ENCODE peak calls at places on chromosome 3, in seven cellular contexts. S is GM23248, A is H7, C is AG04450, F is mesenteric fat pad, V is transverse colon, N is aorta. U is an unnamed sample.

GRCh38 chr3:29410200-29410599 is 129.3 kb downstream of the RBMS3 start:
- DNase-seq in S (no peak), A (no peak), C (no peak), F (no peak), V (no peak), N (no peak), U (no peak)

GRCh38 chr3:49636883-49637609 is 37.1 kb upstream of the APEH start:
- DNase-seq in S (no peak), A (no peak), C (no peak), F (no peak), V (no peak), N (no peak), U (no peak)

GRCh38 chr3:197181751-197182150 is 116.7 kb downstream of the DLG1 start:
- DNase-seq in S (peak), A (no peak), C (peak), F (no peak), V (no peak), N (no peak), U (no peak)

GRCh38 chr3:41075958-41076357 is 123.3 kb upstream of the CTNNB1 start:
- DNase-seq in S (peak), A (no peak), C (no peak), F (no peak), V (no peak), N (no peak), U (no peak)

GRCh38 chr3:43923101-43923979 is 232.6 kb downstream of the ABHD5 start:
- DNase-seq in S (no peak), A (no peak), C (no peak), F (no peak), V (no peak), N (no peak), U (no peak)

GRCh38 chr3:162295323-162295983 is 798.8 kb downstream of the OTOL1 start:
- DNase-seq in S (peak), A (no peak), C (peak), F (no peak), V (no peak), N (no peak), U (peak)

GRCh38 chr3:127525373-127525772 is 65.2 kb downstream of the TPRA1 start:
- DNase-seq in S (peak), A (no peak), C (no peak), F (no peak), V (no peak), N (no peak), U (peak)

GRCh38 chr3:194257030-194257657 is 94.0 kb downstream of the CPN2 start:
- DNase-seq in S (no peak), A (peak), C (no peak), F (peak), V (no peak), N (no peak), U (no peak)

GRCh38 chr3:66182228-66182627 is 38.6 kb upstream of the SLC25A26 start:
- DNase-seq in S (no peak), A (no peak), C (no peak), F (no peak), V (no peak), N (no peak), U (no peak)

GRCh38 chr3:185195652-185196051 is 42.8 kb upstream of the C3orf70 start:
- DNase-seq in S (no peak), A (no peak), C (no peak), F (no peak), V (no peak), N (no peak), U (no peak)

GRCh38 chr3:108130705-108131104 is 39.9 kb upstream of the CD47 start:
- DNase-seq in S (peak), A (no peak), C (no peak), F (no peak), V (no peak), N (no peak), U (no peak)

GRCh38 chr3:57120803-57121174 is 44.4 kb downstream of the IL17RD start:
- DNase-seq in S (no peak), A (no peak), C (no peak), F (no peak), V (no peak), N (no peak), U (no peak)

GRCh38 chr3:181054538-181054937 is 65.0 kb upstream of the DNAJC19 start:
- DNase-seq in S (no peak), A (no peak), C (no peak), F (no peak), V (no peak), N (no peak), U (no peak)

GRCh38 chr3:130702985-130703384 is 43.6 kb downstream of the PIK3R4 start:
- DNase-seq in S (no peak), A (no peak), C (no peak), F (no peak), V (no peak), N (no peak), U (no peak)

GRCh38 chr3:23203651-23204111 is 554 bp downstream of the UBE2E2 start:
- DNase-seq in S (peak), A (peak), C (no peak), F (no peak), V (peak), N (peak), U (no peak)

GRCh38 chr3:53588122-53588521 is 93.7 kb downstream of the CACNA1D start:
- DNase-seq in S (no peak), A (no peak), C (no peak), F (no peak), V (no peak), N (no peak), U (no peak)

GRCh38 chr3:32577621-32578556 is 7.2 kb upstream of the DYNC1LI1 start:
- DNase-seq in S (peak), A (no peak), C (no peak), F (no peak), V (no peak), N (no peak), U (no peak)

GRCh38 chr3:74443102-74443501 is 171.4 kb downstream of the CNTN3 start:
- DNase-seq in S (peak), A (no peak), C (no peak), F (no peak), V (no peak), N (no peak), U (no peak)

GRCh38 chr3:180457238-180457637 is 144.7 kb upstream of the TTC14 start:
- DNase-seq in S (peak), A (no peak), C (no peak), F (no peak), V (no peak), N (no peak), U (no peak)

GRCh38 chr3:191373327-191373726 is 43.0 kb upstream of the UTS2B start:
- DNase-seq in S (peak), A (no peak), C (no peak), F (no peak), V (no peak), N (no peak), U (no peak)

GRCh38 chr3:43686700-43687498 is 3.8 kb upstream of the ABHD5 start:
- DNase-seq in S (no peak), A (no peak), C (no peak), F (no peak), V (no peak), N (no peak), U (no peak)

GRCh38 chr3:111319598-111319997 is 222.4 kb upstream of the CD96 start:
- DNase-seq in S (no peak), A (no peak), C (no peak), F (no peak), V (no peak), N (no peak), U (no peak)

GRCh38 chr3:110243081-110243480 is 828.5 kb upstream of the NECTIN3 start:
- DNase-seq in S (peak), A (no peak), C (peak), F (no peak), V (no peak), N (no peak), U (no peak)

GRCh38 chr3:39208463-39209055 is 16.2 kb upstream of the XIRP1 start:
- DNase-seq in S (peak), A (peak), C (peak), F (no peak), V (peak), N (peak), U (peak)

GRCh38 chr3:125643127-125643526 is 47.8 kb upstream of the OSBPL11 start:
- DNase-seq in S (no peak), A (no peak), C (no peak), F (no peak), V (no peak), N (no peak), U (no peak)

GRCh38 chr3:188764609-188765008 is 407.2 kb upstream of the TPRG1 start:
- DNase-seq in S (no peak), A (no peak), C (no peak), F (no peak), V (no peak), N (no peak), U (no peak)

GRCh38 chr3:15919971-15920370 is 122.2 kb upstream of the ANKRD28 start:
- DNase-seq in S (no peak), A (no peak), C (no peak), F (no peak), V (no peak), N (no peak), U (no peak)

GRCh38 chr3:178676942-178677606 is 140.8 kb downstream of the KCNMB2 start:
- DNase-seq in S (no peak), A (no peak), C (no peak), F (no peak), V (no peak), N (no peak), U (no peak)

GRCh38 chr3:123113889-123114450 is 47.1 kb downstream of the PDIA5 start:
- DNase-seq in S (no peak), A (no peak), C (no peak), F (no peak), V (no peak), N (peak), U (no peak)

U was measured in kidney epithelial cell.